ENCODE peak calls at places on chromosome 3, in seven cellular contexts. One of them, this sample, is unnamed.

GRCh38 chr3:71107926-71108325 is 475.6 kb downstream of the FOXP1 start:
- DNase-seq in neural crest cell: no peak
- DNase-seq in glutamatergic neuron: no peak
- DNase-seq in testis: no peak
- DNase-seq in right lobe of liver: no peak
- DNase-seq in IMR-90: peak
- DNase-seq in mucosa of descending colon: no peak
- DNase-seq in this sample: no peak

GRCh38 chr3:12984023-12984823 is 89.0 kb downstream of the IQSEC1 start:
- DNase-seq in neural crest cell: peak
- DNase-seq in glutamatergic neuron: no peak
- DNase-seq in testis: peak
- DNase-seq in right lobe of liver: no peak
- DNase-seq in IMR-90: peak
- DNase-seq in mucosa of descending colon: peak
- DNase-seq in this sample: peak

GRCh38 chr3:139674585-139675260 is 3.0 kb downstream of the NMNAT3 start:
- DNase-seq in neural crest cell: no peak
- DNase-seq in glutamatergic neuron: no peak
- DNase-seq in testis: no peak
- DNase-seq in right lobe of liver: no peak
- DNase-seq in IMR-90: no peak
- DNase-seq in mucosa of descending colon: no peak
- DNase-seq in this sample: no peak

GRCh38 chr3:115632026-115632425 is 8.7 kb downstream of the GAP43 start:
- DNase-seq in neural crest cell: no peak
- DNase-seq in glutamatergic neuron: no peak
- DNase-seq in testis: no peak
- DNase-seq in right lobe of liver: no peak
- DNase-seq in IMR-90: no peak
- DNase-seq in mucosa of descending colon: no peak
- DNase-seq in this sample: no peak

GRCh38 chr3:155870945-155871745 is 695 bp downstream of the GMPS start:
- DNase-seq in neural crest cell: peak
- DNase-seq in glutamatergic neuron: peak
- DNase-seq in testis: peak
- DNase-seq in right lobe of liver: peak
- DNase-seq in IMR-90: no peak
- DNase-seq in mucosa of descending colon: peak
- DNase-seq in this sample: peak

GRCh38 chr3:111810909-111811308 is 48.2 kb upstream of the PHLDB2 start:
- DNase-seq in neural crest cell: no peak
- DNase-seq in glutamatergic neuron: no peak
- DNase-seq in testis: no peak
- DNase-seq in right lobe of liver: no peak
- DNase-seq in IMR-90: peak
- DNase-seq in mucosa of descending colon: no peak
- DNase-seq in this sample: no peak

GRCh38 chr3:52343946-52344600 is 28.0 kb downstream of the DNAH1 start:
- DNase-seq in neural crest cell: no peak
- DNase-seq in glutamatergic neuron: no peak
- DNase-seq in testis: no peak
- DNase-seq in right lobe of liver: no peak
- DNase-seq in IMR-90: no peak
- DNase-seq in mucosa of descending colon: no peak
- DNase-seq in this sample: no peak

GRCh38 chr3:50089603-50089945 is 855 bp downstream of the RBM5 start:
- DNase-seq in neural crest cell: no peak
- DNase-seq in glutamatergic neuron: no peak
- DNase-seq in testis: peak
- DNase-seq in right lobe of liver: peak
- DNase-seq in IMR-90: peak
- DNase-seq in mucosa of descending colon: peak
- DNase-seq in this sample: peak

GRCh38 chr3:57094606-57095005 is 34.1 kb downstream of the SPATA12 start:
- DNase-seq in neural crest cell: no peak
- DNase-seq in glutamatergic neuron: no peak
- DNase-seq in testis: no peak
- DNase-seq in right lobe of liver: no peak
- DNase-seq in IMR-90: peak
- DNase-seq in mucosa of descending colon: no peak
- DNase-seq in this sample: no peak

DNA sequence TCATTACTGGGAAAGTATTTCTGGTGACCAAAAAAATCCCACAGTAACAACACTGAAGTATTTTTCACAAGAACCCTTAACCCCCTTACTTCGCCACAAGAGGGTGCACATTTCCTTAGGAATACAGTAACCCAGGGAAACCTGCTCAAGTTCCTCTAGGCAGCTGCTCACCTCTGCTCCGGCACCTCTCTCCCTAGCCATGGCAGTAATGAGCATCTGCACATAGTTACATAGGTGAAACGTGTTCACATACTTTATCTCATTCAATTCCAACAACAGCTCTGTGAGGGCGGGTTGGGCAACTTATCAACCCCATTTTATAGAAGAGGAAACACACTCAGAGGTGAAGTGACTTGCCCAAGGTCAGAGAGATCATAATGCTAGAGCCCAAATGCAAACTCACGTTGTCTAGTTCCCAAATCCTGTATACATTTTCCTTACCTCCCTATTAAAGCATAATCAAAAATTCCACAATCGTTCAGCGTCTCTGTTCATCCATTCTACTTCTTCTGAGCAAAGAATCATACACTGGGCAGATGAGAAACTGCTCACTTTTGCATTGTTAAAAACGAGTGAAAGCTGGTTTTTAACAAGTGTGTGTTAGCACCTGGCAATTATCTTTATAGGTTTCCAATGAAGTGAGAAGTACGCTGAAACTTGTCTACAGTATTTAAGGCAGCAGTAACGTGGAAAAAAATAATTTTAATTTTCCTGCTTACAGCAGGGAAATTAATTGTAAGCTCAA is 90.7 kb downstream of the IGF2BP2 start:
- DNase-seq in neural crest cell: peak
- DNase-seq in glutamatergic neuron: no peak
- DNase-seq in testis: peak
- DNase-seq in right lobe of liver: no peak
- DNase-seq in IMR-90: peak
- DNase-seq in mucosa of descending colon: peak
- DNase-seq in this sample: peak
- TF ChIP-seq CTCF in neural crest cell: peak
- TF ChIP-seq CTCF in glutamatergic neuron: peak
- TF ChIP-seq CTCF in testis: peak
- TF ChIP-seq CTCF in right lobe of liver: peak
- TF ChIP-seq CTCF in IMR-90: peak
- TF ChIP-seq CTCF in mucosa of descending colon: peak
- TF ChIP-seq CTCF in this sample: peak

DNA sequence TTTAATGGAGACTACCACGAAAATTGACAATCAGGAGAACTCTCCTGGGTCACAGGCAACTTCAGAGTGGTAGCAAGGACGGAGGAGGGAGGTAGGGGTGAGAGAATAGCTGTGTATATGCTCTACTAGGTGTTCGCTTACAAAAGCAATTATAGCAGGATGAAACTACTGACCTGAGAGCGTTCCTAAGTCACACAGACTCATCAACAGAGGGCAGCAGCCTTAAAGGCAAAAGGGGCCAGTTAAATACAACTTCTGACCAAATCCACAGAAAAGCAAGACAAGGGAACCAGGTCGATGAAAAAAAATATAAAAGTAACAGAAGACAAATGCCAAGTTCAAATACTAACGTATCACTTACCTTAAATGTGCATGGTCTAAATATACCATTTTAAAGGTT is 894.6 kb downstream of the PLOD2 start:
- DNase-seq in neural crest cell: no peak
- DNase-seq in glutamatergic neuron: no peak
- DNase-seq in testis: no peak
- DNase-seq in right lobe of liver: no peak
- DNase-seq in IMR-90: no peak
- DNase-seq in mucosa of descending colon: no peak
- DNase-seq in this sample: no peak
- TF ChIP-seq CTCF in neural crest cell: no peak
- TF ChIP-seq CTCF in glutamatergic neuron: no peak
- TF ChIP-seq CTCF in testis: no peak
- TF ChIP-seq CTCF in right lobe of liver: no peak
- TF ChIP-seq CTCF in IMR-90: no peak
- TF ChIP-seq CTCF in mucosa of descending colon: no peak
- TF ChIP-seq CTCF in this sample: no peak

DNA sequence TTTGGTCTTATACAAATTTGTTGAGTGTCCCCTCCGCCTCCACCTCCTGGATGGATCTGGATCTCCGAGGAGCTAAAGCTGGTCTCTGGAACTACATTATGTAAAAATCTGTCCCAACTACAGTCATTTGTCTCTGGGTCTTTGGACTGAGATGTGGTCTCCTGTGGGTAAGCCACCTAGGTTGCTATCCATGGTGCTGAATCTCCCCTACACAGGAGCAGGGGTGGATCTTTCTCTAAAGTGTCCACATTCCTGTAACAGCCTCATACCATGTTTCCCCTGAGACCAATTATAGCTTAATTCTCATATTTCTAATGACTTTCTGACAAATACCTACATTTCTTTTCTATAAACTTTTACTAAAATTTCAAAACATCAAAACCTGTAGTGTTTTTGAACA is 625.8 kb downstream of the TAFA4 start:
- DNase-seq in neural crest cell: peak
- DNase-seq in glutamatergic neuron: no peak
- DNase-seq in testis: peak
- DNase-seq in right lobe of liver: no peak
- DNase-seq in IMR-90: no peak
- DNase-seq in mucosa of descending colon: peak
- DNase-seq in this sample: no peak
- TF ChIP-seq CTCF in neural crest cell: no peak
- TF ChIP-seq CTCF in glutamatergic neuron: no peak
- TF ChIP-seq CTCF in testis: no peak
- TF ChIP-seq CTCF in right lobe of liver: no peak
- TF ChIP-seq CTCF in IMR-90: no peak
- TF ChIP-seq CTCF in mucosa of descending colon: no peak
- TF ChIP-seq CTCF in this sample: no peak

DNA sequence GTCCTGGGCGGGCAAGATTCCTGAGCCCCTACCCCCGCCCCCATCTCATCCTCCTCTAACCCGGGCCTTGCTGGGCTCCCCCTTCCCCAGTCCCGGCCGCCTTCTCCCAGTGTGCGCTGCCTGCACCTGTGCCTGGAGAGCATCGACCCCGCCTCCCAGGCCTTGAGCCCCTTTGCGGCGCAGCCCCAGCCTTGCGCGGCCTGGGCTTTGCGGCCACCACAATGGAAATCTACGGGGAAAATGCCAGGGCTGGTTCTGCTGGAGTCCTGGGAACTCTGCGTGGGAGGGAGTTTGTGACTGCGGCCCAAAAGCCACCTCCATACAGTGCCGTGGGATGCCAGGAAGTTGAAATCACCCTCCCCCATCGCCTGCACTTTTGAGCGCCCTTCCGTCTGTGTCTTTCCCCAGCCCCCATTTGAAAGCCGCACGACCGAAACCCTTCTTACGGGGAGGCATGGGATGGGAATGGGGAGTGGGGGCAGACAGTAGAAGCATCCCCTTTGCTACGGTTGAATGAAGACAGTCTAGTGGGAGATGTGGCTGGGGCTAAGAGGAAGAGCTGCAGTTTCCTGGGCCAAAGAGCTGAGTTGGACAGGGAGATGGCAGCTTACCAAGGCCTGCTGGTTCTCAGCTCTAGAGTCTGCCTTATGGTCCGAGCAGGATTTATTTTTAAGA is 1.0 kb upstream of the SOX2 start:
- DNase-seq in neural crest cell: no peak
- DNase-seq in glutamatergic neuron: no peak
- DNase-seq in testis: no peak
- DNase-seq in right lobe of liver: no peak
- DNase-seq in IMR-90: no peak
- DNase-seq in mucosa of descending colon: no peak
- DNase-seq in this sample: no peak
- TF ChIP-seq CTCF in neural crest cell: no peak
- TF ChIP-seq CTCF in glutamatergic neuron: no peak
- TF ChIP-seq CTCF in testis: no peak
- TF ChIP-seq CTCF in right lobe of liver: no peak
- TF ChIP-seq CTCF in IMR-90: no peak
- TF ChIP-seq CTCF in mucosa of descending colon: no peak
- TF ChIP-seq CTCF in this sample: no peak

DNA sequence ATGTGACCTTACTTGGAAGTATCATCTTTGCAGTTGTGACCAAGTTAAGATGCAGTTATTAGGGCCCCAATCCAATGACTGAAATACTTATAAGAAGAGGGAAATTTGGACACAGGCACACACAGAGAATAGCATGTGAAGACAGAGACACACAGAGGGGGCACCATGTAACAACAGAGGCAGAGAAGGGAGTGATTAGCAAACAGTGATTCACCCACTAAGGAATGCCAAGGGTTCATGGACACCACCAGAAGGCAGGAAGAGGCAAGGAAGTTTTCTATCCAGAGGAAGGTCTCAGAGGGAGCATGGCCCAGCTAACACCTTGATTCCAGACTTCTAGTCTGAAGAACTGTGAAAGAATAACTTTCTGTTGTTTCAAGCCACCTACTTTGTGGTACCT is 25.0 kb downstream of the SIDT1 start:
- DNase-seq in neural crest cell: no peak
- DNase-seq in glutamatergic neuron: no peak
- DNase-seq in testis: no peak
- DNase-seq in right lobe of liver: no peak
- DNase-seq in IMR-90: peak
- DNase-seq in mucosa of descending colon: no peak
- DNase-seq in this sample: no peak
- TF ChIP-seq CTCF in neural crest cell: no peak
- TF ChIP-seq CTCF in glutamatergic neuron: no peak
- TF ChIP-seq CTCF in testis: no peak
- TF ChIP-seq CTCF in right lobe of liver: no peak
- TF ChIP-seq CTCF in IMR-90: no peak
- TF ChIP-seq CTCF in mucosa of descending colon: no peak
- TF ChIP-seq CTCF in this sample: no peak

DNA sequence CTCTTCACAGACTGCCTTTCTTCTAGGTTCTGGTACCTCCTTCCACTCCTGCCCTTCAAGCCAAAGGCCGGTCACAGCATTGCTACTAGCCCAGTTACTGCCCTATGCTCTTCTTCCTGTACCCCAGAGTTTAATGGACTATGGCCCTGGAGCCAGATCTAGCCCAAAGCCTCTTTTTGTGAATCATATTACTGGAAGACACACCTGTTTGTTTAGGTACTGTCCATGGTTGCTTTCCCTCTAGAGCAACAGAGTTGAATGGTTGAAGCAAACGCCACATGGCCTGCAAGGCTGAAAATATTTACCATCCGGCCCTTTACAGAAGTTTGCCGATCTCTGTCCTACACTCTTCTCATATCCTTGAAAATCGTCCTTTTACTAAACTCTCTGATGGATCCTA is 47.0 kb downstream of the PDZRN3 start:
- DNase-seq in neural crest cell: no peak
- DNase-seq in glutamatergic neuron: no peak
- DNase-seq in testis: no peak
- DNase-seq in right lobe of liver: no peak
- DNase-seq in IMR-90: no peak
- DNase-seq in mucosa of descending colon: no peak
- DNase-seq in this sample: no peak
- TF ChIP-seq CTCF in neural crest cell: no peak
- TF ChIP-seq CTCF in glutamatergic neuron: no peak
- TF ChIP-seq CTCF in testis: no peak
- TF ChIP-seq CTCF in right lobe of liver: no peak
- TF ChIP-seq CTCF in IMR-90: no peak
- TF ChIP-seq CTCF in mucosa of descending colon: no peak
- TF ChIP-seq CTCF in this sample: no peak

DNA sequence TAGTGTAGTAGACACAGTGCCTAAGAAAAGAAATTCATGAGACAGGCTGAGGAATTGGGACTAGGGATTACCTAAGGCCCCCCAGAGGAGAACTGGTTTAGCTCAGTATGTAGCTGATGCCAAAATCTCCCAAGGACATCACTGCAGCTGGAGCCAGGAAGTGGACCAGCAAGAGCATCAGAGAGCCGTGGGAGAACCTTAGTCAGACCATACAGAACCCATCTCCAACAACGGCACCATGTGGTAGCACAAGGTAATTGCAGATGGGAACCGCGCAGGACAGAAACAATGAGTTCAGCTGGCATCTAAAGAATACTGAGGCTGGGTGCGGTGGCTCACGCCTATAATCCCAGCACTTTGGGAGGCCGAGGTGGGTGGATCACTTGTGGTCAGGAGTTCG is 81.7 kb downstream of the WNT5A start:
- DNase-seq in neural crest cell: peak
- DNase-seq in glutamatergic neuron: peak
- DNase-seq in testis: peak
- DNase-seq in right lobe of liver: no peak
- DNase-seq in IMR-90: peak
- DNase-seq in mucosa of descending colon: no peak
- DNase-seq in this sample: no peak
- TF ChIP-seq CTCF in neural crest cell: peak
- TF ChIP-seq CTCF in glutamatergic neuron: peak
- TF ChIP-seq CTCF in testis: peak
- TF ChIP-seq CTCF in right lobe of liver: peak
- TF ChIP-seq CTCF in IMR-90: peak
- TF ChIP-seq CTCF in mucosa of descending colon: no peak
- TF ChIP-seq CTCF in this sample: no peak

This sample was measured in body of pancreas.